ENCODE peak calls at places on chromosomes 3 and 15, in seven cellular contexts. One of them, this sample, is unnamed.

GRCh38 chr15:63122002-63122893 is 587 bp downstream of the LACTB start:
- DNase-seq in HCT116: peak
- DNase-seq in nucleus accumbens: peak
- DNase-seq in activated naive CD4-positive, alpha-beta T cell treated with Interleukin-2 at 50 U/mL for 16 hours: peak
- DNase-seq in activated CD4-positive, CD25-positive, alpha-beta regulatory T cell treated with anti-CD3 and anti-CD28 coated beads, Interleukin-2, amount 50 U/mL, for 72 hours: peak
- DNase-seq in MV-4-11: peak
- DNase-seq in HEK293T: peak
- DNase-seq in this sample: peak

GRCh38 chr3:73745429-73746247 is 120.9 kb upstream of the PDZRN3 start:
- DNase-seq in HCT116: no peak
- DNase-seq in nucleus accumbens: no peak
- DNase-seq in activated naive CD4-positive, alpha-beta T cell treated with Interleukin-2 at 50 U/mL for 16 hours: no peak
- DNase-seq in activated CD4-positive, CD25-positive, alpha-beta regulatory T cell treated with anti-CD3 and anti-CD28 coated beads, Interleukin-2, amount 50 U/mL, for 72 hours: no peak
- DNase-seq in MV-4-11: no peak
- DNase-seq in HEK293T: no peak
- DNase-seq in this sample: no peak

GRCh38 chr3:52472239-52472783 is 16.9 kb downstream of the NISCH start:
- DNase-seq in HCT116: no peak
- DNase-seq in nucleus accumbens: no peak
- DNase-seq in activated naive CD4-positive, alpha-beta T cell treated with Interleukin-2 at 50 U/mL for 16 hours: no peak
- DNase-seq in activated CD4-positive, CD25-positive, alpha-beta regulatory T cell treated with anti-CD3 and anti-CD28 coated beads, Interleukin-2, amount 50 U/mL, for 72 hours: no peak
- DNase-seq in MV-4-11: no peak
- DNase-seq in HEK293T: no peak
- DNase-seq in this sample: no peak

GRCh38 chr3:165070682-165071081 is 7.6 kb downstream of the SI start:
- DNase-seq in HCT116: no peak
- DNase-seq in nucleus accumbens: no peak
- DNase-seq in activated naive CD4-positive, alpha-beta T cell treated with Interleukin-2 at 50 U/mL for 16 hours: no peak
- DNase-seq in activated CD4-positive, CD25-positive, alpha-beta regulatory T cell treated with anti-CD3 and anti-CD28 coated beads, Interleukin-2, amount 50 U/mL, for 72 hours: no peak
- DNase-seq in MV-4-11: no peak
- DNase-seq in HEK293T: no peak
- DNase-seq in this sample: no peak

GRCh38 chr15:62457100-62457499 is 292.0 kb upstream of the C2CD4B start:
- DNase-seq in HCT116: no peak
- DNase-seq in nucleus accumbens: no peak
- DNase-seq in activated naive CD4-positive, alpha-beta T cell treated with Interleukin-2 at 50 U/mL for 16 hours: no peak
- DNase-seq in activated CD4-positive, CD25-positive, alpha-beta regulatory T cell treated with anti-CD3 and anti-CD28 coated beads, Interleukin-2, amount 50 U/mL, for 72 hours: no peak
- DNase-seq in MV-4-11: no peak
- DNase-seq in HEK293T: no peak
- DNase-seq in this sample: no peak

GRCh38 chr3:128412180-128413002 is 54.3 kb downstream of the DNAJB8 start:
- DNase-seq in HCT116: no peak
- DNase-seq in nucleus accumbens: no peak
- DNase-seq in activated naive CD4-positive, alpha-beta T cell treated with Interleukin-2 at 50 U/mL for 16 hours: no peak
- DNase-seq in activated CD4-positive, CD25-positive, alpha-beta regulatory T cell treated with anti-CD3 and anti-CD28 coated beads, Interleukin-2, amount 50 U/mL, for 72 hours: no peak
- DNase-seq in MV-4-11: no peak
- DNase-seq in HEK293T: no peak
- DNase-seq in this sample: no peak

GRCh38 chr15:36756707-36757106 is 177.3 kb downstream of the CDIN1 start:
- DNase-seq in HCT116: no peak
- DNase-seq in nucleus accumbens: no peak
- DNase-seq in activated naive CD4-positive, alpha-beta T cell treated with Interleukin-2 at 50 U/mL for 16 hours: no peak
- DNase-seq in activated CD4-positive, CD25-positive, alpha-beta regulatory T cell treated with anti-CD3 and anti-CD28 coated beads, Interleukin-2, amount 50 U/mL, for 72 hours: no peak
- DNase-seq in MV-4-11: peak
- DNase-seq in HEK293T: no peak
- DNase-seq in this sample: no peak

GRCh38 chr3:20930034-20930433 is 744.0 kb upstream of the SGO1 start:
- DNase-seq in HCT116: no peak
- DNase-seq in nucleus accumbens: no peak
- DNase-seq in activated naive CD4-positive, alpha-beta T cell treated with Interleukin-2 at 50 U/mL for 16 hours: no peak
- DNase-seq in activated CD4-positive, CD25-positive, alpha-beta regulatory T cell treated with anti-CD3 and anti-CD28 coated beads, Interleukin-2, amount 50 U/mL, for 72 hours: no peak
- DNase-seq in MV-4-11: no peak
- DNase-seq in HEK293T: peak
- DNase-seq in this sample: no peak

GRCh38 chr3:126194713-126195305 is 14.4 kb upstream of the ALDH1L1 start:
- DNase-seq in HCT116: no peak
- DNase-seq in nucleus accumbens: no peak
- DNase-seq in activated naive CD4-positive, alpha-beta T cell treated with Interleukin-2 at 50 U/mL for 16 hours: no peak
- DNase-seq in activated CD4-positive, CD25-positive, alpha-beta regulatory T cell treated with anti-CD3 and anti-CD28 coated beads, Interleukin-2, amount 50 U/mL, for 72 hours: no peak
- DNase-seq in MV-4-11: no peak
- DNase-seq in HEK293T: no peak
- DNase-seq in this sample: no peak

GRCh38 chr3:25897019-25897418 is 107.1 kb downstream of the OXSM start:
- DNase-seq in HCT116: peak
- DNase-seq in nucleus accumbens: no peak
- DNase-seq in activated naive CD4-positive, alpha-beta T cell treated with Interleukin-2 at 50 U/mL for 16 hours: no peak
- DNase-seq in activated CD4-positive, CD25-positive, alpha-beta regulatory T cell treated with anti-CD3 and anti-CD28 coated beads, Interleukin-2, amount 50 U/mL, for 72 hours: no peak
- DNase-seq in MV-4-11: no peak
- DNase-seq in HEK293T: peak
- DNase-seq in this sample: no peak

GRCh38 chr15:70833897-70834765 is 19.8 kb downstream of the LARP6 start:
- DNase-seq in HCT116: peak
- DNase-seq in nucleus accumbens: no peak
- DNase-seq in activated naive CD4-positive, alpha-beta T cell treated with Interleukin-2 at 50 U/mL for 16 hours: no peak
- DNase-seq in activated CD4-positive, CD25-positive, alpha-beta regulatory T cell treated with anti-CD3 and anti-CD28 coated beads, Interleukin-2, amount 50 U/mL, for 72 hours: no peak
- DNase-seq in MV-4-11: peak
- DNase-seq in HEK293T: peak
- DNase-seq in this sample: no peak

GRCh38 chr15:100998630-100999029 is 79.5 kb downstream of the LRRK1 start:
- DNase-seq in HCT116: no peak
- DNase-seq in nucleus accumbens: no peak
- DNase-seq in activated naive CD4-positive, alpha-beta T cell treated with Interleukin-2 at 50 U/mL for 16 hours: no peak
- DNase-seq in activated CD4-positive, CD25-positive, alpha-beta regulatory T cell treated with anti-CD3 and anti-CD28 coated beads, Interleukin-2, amount 50 U/mL, for 72 hours: no peak
- DNase-seq in MV-4-11: no peak
- DNase-seq in HEK293T: no peak
- DNase-seq in this sample: no peak

GRCh38 chr3:139460529-139460928 is 15.8 kb downstream of the RBP2 start:
- DNase-seq in HCT116: no peak
- DNase-seq in nucleus accumbens: no peak
- DNase-seq in activated naive CD4-positive, alpha-beta T cell treated with Interleukin-2 at 50 U/mL for 16 hours: no peak
- DNase-seq in activated CD4-positive, CD25-positive, alpha-beta regulatory T cell treated with anti-CD3 and anti-CD28 coated beads, Interleukin-2, amount 50 U/mL, for 72 hours: no peak
- DNase-seq in MV-4-11: no peak
- DNase-seq in HEK293T: no peak
- DNase-seq in this sample: no peak

GRCh38 chr3:149216195-149216869 is 5.3 kb downstream of the CP start:
- DNase-seq in HCT116: no peak
- DNase-seq in nucleus accumbens: no peak
- DNase-seq in activated naive CD4-positive, alpha-beta T cell treated with Interleukin-2 at 50 U/mL for 16 hours: no peak
- DNase-seq in activated CD4-positive, CD25-positive, alpha-beta regulatory T cell treated with anti-CD3 and anti-CD28 coated beads, Interleukin-2, amount 50 U/mL, for 72 hours: no peak
- DNase-seq in MV-4-11: no peak
- DNase-seq in HEK293T: no peak
- DNase-seq in this sample: no peak

GRCh38 chr15:34644851-34645250 is 61.4 kb upstream of the GOLGA8B start:
- DNase-seq in HCT116: no peak
- DNase-seq in nucleus accumbens: no peak
- DNase-seq in activated naive CD4-positive, alpha-beta T cell treated with Interleukin-2 at 50 U/mL for 16 hours: no peak
- DNase-seq in activated CD4-positive, CD25-positive, alpha-beta regulatory T cell treated with anti-CD3 and anti-CD28 coated beads, Interleukin-2, amount 50 U/mL, for 72 hours: no peak
- DNase-seq in MV-4-11: no peak
- DNase-seq in HEK293T: no peak
- DNase-seq in this sample: no peak

GRCh38 chr15:84689858-84690257 is 26.1 kb downstream of the SEC11A start:
- DNase-seq in HCT116: no peak
- DNase-seq in nucleus accumbens: no peak
- DNase-seq in activated naive CD4-positive, alpha-beta T cell treated with Interleukin-2 at 50 U/mL for 16 hours: no peak
- DNase-seq in activated CD4-positive, CD25-positive, alpha-beta regulatory T cell treated with anti-CD3 and anti-CD28 coated beads, Interleukin-2, amount 50 U/mL, for 72 hours: no peak
- DNase-seq in MV-4-11: no peak
- DNase-seq in HEK293T: no peak
- DNase-seq in this sample: no peak

GRCh38 chr3:101725192-101725889 is 927 bp downstream of the CEP97 start:
- DNase-seq in HCT116: no peak
- DNase-seq in nucleus accumbens: peak
- DNase-seq in activated naive CD4-positive, alpha-beta T cell treated with Interleukin-2 at 50 U/mL for 16 hours: peak
- DNase-seq in activated CD4-positive, CD25-positive, alpha-beta regulatory T cell treated with anti-CD3 and anti-CD28 coated beads, Interleukin-2, amount 50 U/mL, for 72 hours: peak
- DNase-seq in MV-4-11: peak
- DNase-seq in HEK293T: peak
- DNase-seq in this sample: peak

GRCh38 chr15:57921371-57921770 is 144.1 kb downstream of the ALDH1A2 start:
- DNase-seq in HCT116: no peak
- DNase-seq in nucleus accumbens: no peak
- DNase-seq in activated naive CD4-positive, alpha-beta T cell treated with Interleukin-2 at 50 U/mL for 16 hours: no peak
- DNase-seq in activated CD4-positive, CD25-positive, alpha-beta regulatory T cell treated with anti-CD3 and anti-CD28 coated beads, Interleukin-2, amount 50 U/mL, for 72 hours: no peak
- DNase-seq in MV-4-11: no peak
- DNase-seq in HEK293T: no peak
- DNase-seq in this sample: no peak

GRCh38 chr3:114582929-114583328 is 289.1 kb downstream of the TIGIT start:
- DNase-seq in HCT116: no peak
- DNase-seq in nucleus accumbens: no peak
- DNase-seq in activated naive CD4-positive, alpha-beta T cell treated with Interleukin-2 at 50 U/mL for 16 hours: no peak
- DNase-seq in activated CD4-positive, CD25-positive, alpha-beta regulatory T cell treated with anti-CD3 and anti-CD28 coated beads, Interleukin-2, amount 50 U/mL, for 72 hours: no peak
- DNase-seq in MV-4-11: no peak
- DNase-seq in HEK293T: no peak
- DNase-seq in this sample: no peak

GRCh38 chr3:179608931-179609720 is 4.5 kb downstream of the NDUFB5 start:
- DNase-seq in HCT116: no peak
- DNase-seq in nucleus accumbens: no peak
- DNase-seq in activated naive CD4-positive, alpha-beta T cell treated with Interleukin-2 at 50 U/mL for 16 hours: peak
- DNase-seq in activated CD4-positive, CD25-positive, alpha-beta regulatory T cell treated with anti-CD3 and anti-CD28 coated beads, Interleukin-2, amount 50 U/mL, for 72 hours: no peak
- DNase-seq in MV-4-11: peak
- DNase-seq in HEK293T: no peak
- DNase-seq in this sample: no peak

GRCh38 chr15:97691799-97692198 is 268.7 kb upstream of the ARRDC4 start:
- DNase-seq in HCT116: peak
- DNase-seq in nucleus accumbens: no peak
- DNase-seq in activated naive CD4-positive, alpha-beta T cell treated with Interleukin-2 at 50 U/mL for 16 hours: no peak
- DNase-seq in activated CD4-positive, CD25-positive, alpha-beta regulatory T cell treated with anti-CD3 and anti-CD28 coated beads, Interleukin-2, amount 50 U/mL, for 72 hours: no peak
- DNase-seq in MV-4-11: no peak
- DNase-seq in HEK293T: no peak
- DNase-seq in this sample: no peak

GRCh38 chr3:172658344-172659245 is 52.3 kb downstream of the NCEH1 start:
- DNase-seq in HCT116: peak
- DNase-seq in nucleus accumbens: no peak
- DNase-seq in activated naive CD4-positive, alpha-beta T cell treated with Interleukin-2 at 50 U/mL for 16 hours: no peak
- DNase-seq in activated CD4-positive, CD25-positive, alpha-beta regulatory T cell treated with anti-CD3 and anti-CD28 coated beads, Interleukin-2, amount 50 U/mL, for 72 hours: no peak
- DNase-seq in MV-4-11: no peak
- DNase-seq in HEK293T: peak
- DNase-seq in this sample: no peak

GRCh38 chr15:92623435-92623834 is 32.1 kb downstream of the FAM174B start:
- DNase-seq in HCT116: no peak
- DNase-seq in nucleus accumbens: no peak
- DNase-seq in activated naive CD4-positive, alpha-beta T cell treated with Interleukin-2 at 50 U/mL for 16 hours: no peak
- DNase-seq in activated CD4-positive, CD25-positive, alpha-beta regulatory T cell treated with anti-CD3 and anti-CD28 coated beads, Interleukin-2, amount 50 U/mL, for 72 hours: no peak
- DNase-seq in MV-4-11: no peak
- DNase-seq in HEK293T: no peak
- DNase-seq in this sample: no peak

GRCh38 chr15:51550841-51551240 is 71.7 kb downstream of the DMXL2 start:
- DNase-seq in HCT116: no peak
- DNase-seq in nucleus accumbens: no peak
- DNase-seq in activated naive CD4-positive, alpha-beta T cell treated with Interleukin-2 at 50 U/mL for 16 hours: no peak
- DNase-seq in activated CD4-positive, CD25-positive, alpha-beta regulatory T cell treated with anti-CD3 and anti-CD28 coated beads, Interleukin-2, amount 50 U/mL, for 72 hours: no peak
- DNase-seq in MV-4-11: no peak
- DNase-seq in HEK293T: no peak
- DNase-seq in this sample: no peak